ENCODE peak calls at places on chromosomes 5 and 9, in four cellular contexts. One of them, this sample, is unnamed.

GRCh38 chr5:107104774-107105050 is 566.0 kb downstream of the EFNA5 start:
- DNase-seq in mammary epithelial cell: no peak
- DNase-seq in adrenal gland: no peak
- DNase-seq in stomach: no peak
- DNase-seq in this sample: no peak

GRCh38 chr5:88926774-88927173 is 43.8 kb upstream of the MEF2C start:
- DNase-seq in mammary epithelial cell: no peak
- DNase-seq in adrenal gland: no peak
- DNase-seq in stomach: no peak
- DNase-seq in this sample: no peak

GRCh38 chr5:96151891-96152290 is 190.2 kb upstream of the ELL2 start:
- DNase-seq in mammary epithelial cell: no peak
- DNase-seq in adrenal gland: no peak
- DNase-seq in stomach: no peak
- DNase-seq in this sample: no peak

GRCh38 chr9:89342948-89343347 is 24.6 kb downstream of the SECISBP2 start:
- DNase-seq in mammary epithelial cell: no peak
- DNase-seq in adrenal gland: no peak
- DNase-seq in stomach: no peak
- DNase-seq in this sample: no peak

GRCh38 chr9:101486693-101487442 is 46.8 kb upstream of the RNF20 start:
- DNase-seq in mammary epithelial cell: peak; percentile 70
- DNase-seq in adrenal gland: peak; percentile 68
- DNase-seq in stomach: peak; percentile 70
- DNase-seq in this sample: peak; percentile 55

GRCh38 chr5:419970-420369 is 23.0 kb upstream of the EXOC3 start:
- DNase-seq in mammary epithelial cell: no peak
- DNase-seq in adrenal gland: no peak
- DNase-seq in stomach: no peak
- DNase-seq in this sample: no peak

GRCh38 chr5:95068952-95069351 is 215.9 kb downstream of the MCTP1 start:
- DNase-seq in mammary epithelial cell: no peak
- DNase-seq in adrenal gland: no peak
- DNase-seq in stomach: no peak
- DNase-seq in this sample: no peak

GRCh38 chr5:147628054-147628895 is 118.4 kb upstream of the DPYSL3 start:
- DNase-seq in mammary epithelial cell: peak; percentile 56
- DNase-seq in adrenal gland: peak; percentile 49
- DNase-seq in stomach: peak; percentile 64
- DNase-seq in this sample: peak; percentile 58

GRCh38 chr5:96582343-96582742 is 79.8 kb upstream of the CAST start:
- DNase-seq in mammary epithelial cell: no peak
- DNase-seq in adrenal gland: no peak
- DNase-seq in stomach: no peak
- DNase-seq in this sample: no peak

GRCh38 chr5:134524826-134525686 is at the start of gene JADE2:
- DNase-seq in mammary epithelial cell: peak; percentile 68
- DNase-seq in adrenal gland: peak; percentile 77
- DNase-seq in stomach: peak; percentile 75
- DNase-seq in this sample: peak; percentile 76

GRCh38 chr9:17025281-17025680 is 109.6 kb upstream of the CNTLN start:
- DNase-seq in mammary epithelial cell: no peak
- DNase-seq in adrenal gland: no peak
- DNase-seq in stomach: no peak
- DNase-seq in this sample: no peak

GRCh38 chr5:10077721-10078551 is 171.8 kb downstream of the ATPSCKMT start:
- DNase-seq in mammary epithelial cell: no peak
- DNase-seq in adrenal gland: no peak
- DNase-seq in stomach: no peak
- DNase-seq in this sample: no peak

GRCh38 chr5:116297296-116297814 is 212.5 kb downstream of the COMMD10 start:
- DNase-seq in mammary epithelial cell: no peak
- DNase-seq in adrenal gland: no peak
- DNase-seq in stomach: no peak
- DNase-seq in this sample: no peak

GRCh38 chr9:98045234-98046160 is 11.0 kb upstream of the NANS start:
- DNase-seq in mammary epithelial cell: no peak
- DNase-seq in adrenal gland: no peak
- DNase-seq in stomach: no peak
- DNase-seq in this sample: no peak

GRCh38 chr5:173626501-173626812 is 10.0 kb upstream of the BOD1 start:
- DNase-seq in mammary epithelial cell: no peak
- DNase-seq in adrenal gland: no peak
- DNase-seq in stomach: no peak
- DNase-seq in this sample: no peak

GRCh38 chr5:150531686-150532085 is 23.8 kb downstream of the NDST1 start:
- DNase-seq in mammary epithelial cell: no peak
- DNase-seq in adrenal gland: no peak
- DNase-seq in stomach: no peak
- DNase-seq in this sample: no peak

GRCh38 chr5:173210877-173211276 is 24.1 kb downstream of the NKX2-5 start:
- DNase-seq in mammary epithelial cell: no peak
- DNase-seq in adrenal gland: no peak
- DNase-seq in stomach: no peak
- DNase-seq in this sample: no peak

GRCh38 chr5:5340206-5340729 is 82.2 kb upstream of the ICE1 start:
- DNase-seq in mammary epithelial cell: peak; percentile 88
- DNase-seq in adrenal gland: peak; percentile 82
- DNase-seq in stomach: peak; percentile 28
- DNase-seq in this sample: peak; percentile 70

GRCh38 chr9:108272350-108272899 is 583.4 kb downstream of the ACTL7B start:
- DNase-seq in mammary epithelial cell: peak; percentile 55
- DNase-seq in adrenal gland: peak; percentile 41
- DNase-seq in stomach: peak; percentile 62
- DNase-seq in this sample: peak; percentile 37

GRCh38 chr5:35859101-35859661 is 2.5 kb downstream of the IL7R start:
- DNase-seq in mammary epithelial cell: peak; percentile 39
- DNase-seq in adrenal gland: no peak
- DNase-seq in stomach: no peak
- DNase-seq in this sample: no peak

GRCh38 chr9:122339579-122339978 is 31.2 kb upstream of the PTGS1 start:
- DNase-seq in mammary epithelial cell: no peak
- DNase-seq in adrenal gland: no peak
- DNase-seq in stomach: no peak
- DNase-seq in this sample: no peak

GRCh38 chr9:104836235-104836634 is 72.3 kb downstream of the NIPSNAP3B start:
- DNase-seq in mammary epithelial cell: no peak
- DNase-seq in adrenal gland: no peak
- DNase-seq in stomach: no peak
- DNase-seq in this sample: no peak

GRCh38 chr5:71533142-71533541 is 54.0 kb upstream of the MCCC2 start:
- DNase-seq in mammary epithelial cell: no peak
- DNase-seq in adrenal gland: no peak
- DNase-seq in stomach: no peak
- DNase-seq in this sample: no peak

GRCh38 chr9:99433555-99433954 is 211.5 kb downstream of the SEC61B start:
- DNase-seq in mammary epithelial cell: peak; percentile 83
- DNase-seq in adrenal gland: peak; percentile 71
- DNase-seq in stomach: no peak
- DNase-seq in this sample: peak; percentile 73

GRCh38 chr5:120806132-120806531 is 342.0 kb downstream of the PRR16 start:
- DNase-seq in mammary epithelial cell: no peak
- DNase-seq in adrenal gland: no peak
- DNase-seq in stomach: no peak
- DNase-seq in this sample: no peak

GRCh38 chr9:14616188-14616982 is 76.8 kb downstream of the ZDHHC21 start:
- DNase-seq in mammary epithelial cell: peak; percentile 34
- DNase-seq in adrenal gland: no peak
- DNase-seq in stomach: no peak
- DNase-seq in this sample: peak; percentile 30

GRCh38 chr5:112529525-112529924 is 110.4 kb upstream of the EPB41L4A start:
- DNase-seq in mammary epithelial cell: peak; percentile 28
- DNase-seq in adrenal gland: no peak
- DNase-seq in stomach: no peak
- DNase-seq in this sample: no peak

GRCh38 chr5:151577566-151577965 is 13.6 kb downstream of the FAT2 start:
- DNase-seq in mammary epithelial cell: no peak
- DNase-seq in adrenal gland: no peak
- DNase-seq in stomach: no peak
- DNase-seq in this sample: no peak

GRCh38 chr5:72021651-72022357 is 85.5 kb upstream of the MAP1B start:
- DNase-seq in mammary epithelial cell: no peak
- DNase-seq in adrenal gland: no peak
- DNase-seq in stomach: no peak
- DNase-seq in this sample: no peak

GRCh38 chr5:52693279-52693678 is 94.4 kb upstream of the ITGA1 start:
- DNase-seq in mammary epithelial cell: peak; percentile 40
- DNase-seq in adrenal gland: peak; percentile 54
- DNase-seq in stomach: peak; percentile 28
- DNase-seq in this sample: peak; percentile 32

GRCh38 chr9:123235448-123235847 is 32.9 kb downstream of the STRBP start:
- DNase-seq in mammary epithelial cell: no peak
- DNase-seq in adrenal gland: no peak
- DNase-seq in stomach: no peak
- DNase-seq in this sample: no peak

GRCh38 chr9:31606678-31607077 is 777.8 kb upstream of the ACO1 start:
- DNase-seq in mammary epithelial cell: no peak
- DNase-seq in adrenal gland: no peak
- DNase-seq in stomach: no peak
- DNase-seq in this sample: no peak

GRCh38 chr5:76544268-76544926 is 78.8 kb downstream of the F2RL2 start:
- DNase-seq in mammary epithelial cell: peak; percentile 16
- DNase-seq in adrenal gland: peak; percentile 53
- DNase-seq in stomach: peak; percentile 76
- DNase-seq in this sample: peak; percentile 36

GRCh38 chr9:78029601-78030552 is 1.7 kb downstream of the GNAQ start:
- DNase-seq in mammary epithelial cell: no peak
- DNase-seq in adrenal gland: no peak
- DNase-seq in stomach: no peak
- DNase-seq in this sample: peak; percentile 31

GRCh38 chr5:68033961-68034581 is 181.5 kb upstream of the PIK3R1 start:
- DNase-seq in mammary epithelial cell: no peak
- DNase-seq in adrenal gland: peak; percentile 45
- DNase-seq in stomach: peak; percentile 87
- DNase-seq in this sample: no peak

GRCh38 chr5:54590824-54591223 is 73.3 kb downstream of the SNX18 start:
- DNase-seq in mammary epithelial cell: no peak
- DNase-seq in adrenal gland: no peak
- DNase-seq in stomach: no peak
- DNase-seq in this sample: no peak

GRCh38 chr9:132531187-132531586 is 51.2 kb upstream of the BARHL1 start:
- DNase-seq in mammary epithelial cell: no peak
- DNase-seq in adrenal gland: no peak
- DNase-seq in stomach: no peak
- DNase-seq in this sample: no peak

GRCh38 chr9:135165003-135165711 is 77.7 kb downstream of the OLFM1 start:
- DNase-seq in mammary epithelial cell: no peak
- DNase-seq in adrenal gland: no peak
- DNase-seq in stomach: no peak
- DNase-seq in this sample: no peak
- H3K27ac ChIP-seq in mammary epithelial cell: no peak overlapping the region
- H3K27ac ChIP-seq in adrenal gland: no peak overlapping the region
- H3K27ac ChIP-seq in stomach: no peak overlapping the region
- H3K27ac ChIP-seq in this sample: no peak overlapping the region

DNA sequence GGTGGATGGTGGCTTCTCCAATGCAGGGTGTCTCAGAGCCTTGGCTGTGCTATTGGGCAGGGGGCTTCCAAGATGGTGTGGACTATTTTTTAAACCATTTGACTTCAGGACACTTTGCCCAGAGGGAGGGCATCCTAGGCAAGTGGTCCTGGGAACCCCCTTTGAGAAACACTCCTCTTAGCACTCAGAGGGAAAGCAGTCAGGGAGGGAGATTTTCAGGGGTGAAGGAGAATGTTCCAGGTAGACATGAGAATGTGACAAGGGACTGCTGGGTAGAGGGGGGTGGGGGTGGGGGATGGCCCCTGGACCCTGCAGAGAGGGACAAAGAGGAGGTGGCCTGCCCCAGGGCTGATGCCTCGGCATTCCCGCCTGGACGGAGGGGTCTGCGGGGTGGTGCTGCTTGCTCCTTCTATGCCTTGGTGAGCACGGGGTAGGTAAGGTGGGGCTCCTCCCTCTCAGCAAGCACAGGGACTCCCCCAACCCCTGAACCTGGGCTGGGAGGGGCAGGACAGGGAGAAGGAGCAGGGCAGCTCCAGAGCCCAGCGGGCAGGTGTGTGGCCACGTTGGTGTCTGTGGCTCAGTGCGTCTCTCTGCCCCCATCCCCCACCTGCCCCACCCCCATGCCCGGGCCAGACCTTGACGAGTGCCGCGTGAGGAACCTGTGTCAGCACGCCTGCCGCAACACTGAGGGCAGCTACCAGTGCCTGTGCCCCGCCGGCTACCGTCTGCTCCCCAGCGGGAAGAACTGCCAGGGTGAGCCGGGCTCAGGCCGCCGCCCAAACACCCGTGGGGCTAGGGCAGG is 13.8 kb upstream of the ASS1 start:
- DNase-seq in mammary epithelial cell: no peak
- DNase-seq in adrenal gland: no peak
- DNase-seq in stomach: no peak
- DNase-seq in this sample: no peak
- H3K27me3 ChIP-seq in mammary epithelial cell: no peaks in the 10 kb centered on the region
- H3K27me3 ChIP-seq in adrenal gland: no peaks in the 10 kb centered on the region
- H3K27me3 ChIP-seq in stomach: peaks cover 56% of the 10 kb centered on the region
- H3K27me3 ChIP-seq in this sample: peaks cover 18% of the 10 kb centered on the region

GRCh38 chr9:93432964-93433363 is 18.5 kb upstream of the FAM120A start:
- DNase-seq in mammary epithelial cell: no peak
- DNase-seq in adrenal gland: no peak
- DNase-seq in stomach: no peak
- DNase-seq in this sample: no peak

GRCh38 chr9:93435386-93435785 is 16.1 kb upstream of the FAM120A start:
- DNase-seq in mammary epithelial cell: no peak
- DNase-seq in adrenal gland: no peak
- DNase-seq in stomach: no peak
- DNase-seq in this sample: no peak

GRCh38 chr9:93436655-93437407 is 14.7 kb upstream of the FAM120A start:
- DNase-seq in mammary epithelial cell: no peak
- DNase-seq in adrenal gland: no peak
- DNase-seq in stomach: no peak
- DNase-seq in this sample: no peak

GRCh38 chr9:93434056-93434455 is 17.4 kb upstream of the FAM120A start:
- DNase-seq in mammary epithelial cell: no peak
- DNase-seq in adrenal gland: no peak
- DNase-seq in stomach: no peak
- DNase-seq in this sample: no peak

GRCh38 chr9:93436218-93436617 is 15.3 kb upstream of the FAM120A start:
- DNase-seq in mammary epithelial cell: peak; percentile 21
- DNase-seq in adrenal gland: no peak
- DNase-seq in stomach: no peak
- DNase-seq in this sample: no peak
- H3K4me1 ChIP-seq in mammary epithelial cell: peaks cover 4% of the 10 kb centered on the region
- H3K4me1 ChIP-seq in adrenal gland: no peaks in the 10 kb centered on the region
- H3K4me1 ChIP-seq in stomach: no peaks in the 10 kb centered on the region
- H3K4me1 ChIP-seq in this sample: no peaks in the 10 kb centered on the region

GRCh38 chr9:96047741-96048115 is 172.2 kb downstream of the ERCC6L2 start:
- DNase-seq in mammary epithelial cell: no peak
- DNase-seq in adrenal gland: no peak
- DNase-seq in stomach: no peak
- DNase-seq in this sample: no peak

GRCh38 chr9:96044401-96044800 is 168.9 kb downstream of the ERCC6L2 start:
- DNase-seq in mammary epithelial cell: no peak
- DNase-seq in adrenal gland: no peak
- DNase-seq in stomach: no peak
- DNase-seq in this sample: no peak

GRCh38 chr9:96047116-96047639 is 171.7 kb downstream of the ERCC6L2 start:
- DNase-seq in mammary epithelial cell: no peak
- DNase-seq in adrenal gland: no peak
- DNase-seq in stomach: no peak
- DNase-seq in this sample: no peak

GRCh38 chr9:96048116-96048953 is 172.8 kb downstream of the ERCC6L2 start:
- DNase-seq in mammary epithelial cell: peak; percentile 19
- DNase-seq in adrenal gland: no peak
- DNase-seq in stomach: peak; percentile 80
- DNase-seq in this sample: no peak

GRCh38 chr9:96045811-96046210 is 170.3 kb downstream of the ERCC6L2 start:
- DNase-seq in mammary epithelial cell: no peak
- DNase-seq in adrenal gland: no peak
- DNase-seq in stomach: no peak
- DNase-seq in this sample: no peak
- H3K27ac ChIP-seq in mammary epithelial cell: no peak overlapping the region
- H3K27ac ChIP-seq in adrenal gland: no peak overlapping the region
- H3K27ac ChIP-seq in stomach: no peak overlapping the region
- H3K27ac ChIP-seq in this sample: no peak overlapping the region

This sample was measured in foreskin keratinocyte.